ENCODE peak calls at places on chromosome 5, in ten cellular contexts. One of them, this sample, is unnamed.

GRCh38 chr5:19859020-19859419 is 129.0 kb downstream of the CDH18 start:
- DNase-seq in CD8-positive, alpha-beta T cell: no peak
- DNase-seq in cardiac fibroblast: no peak
- DNase-seq in cardiac muscle cell: no peak
- DNase-seq in tibial artery: no peak
- DNase-seq in choroid plexus epithelial cell: no peak
- DNase-seq in PC-9: no peak
- DNase-seq in DND-41: no peak
- DNase-seq in pancreas: no peak
- DNase-seq in IMR-90: no peak
- DNase-seq in this sample: no peak

GRCh38 chr5:52989025-52989780 is at the start of gene ITGA2:
- DNase-seq in CD8-positive, alpha-beta T cell: no peak
- DNase-seq in cardiac fibroblast: peak
- DNase-seq in cardiac muscle cell: peak
- DNase-seq in tibial artery: peak
- DNase-seq in choroid plexus epithelial cell: peak
- DNase-seq in PC-9: peak
- DNase-seq in DND-41: peak
- DNase-seq in pancreas: peak
- DNase-seq in IMR-90: peak
- DNase-seq in this sample: peak

GRCh38 chr5:122415481-122416120 is 103.6 kb downstream of the SNCAIP start:
- DNase-seq in CD8-positive, alpha-beta T cell: no peak
- DNase-seq in cardiac fibroblast: peak
- DNase-seq in cardiac muscle cell: peak
- DNase-seq in tibial artery: peak
- DNase-seq in choroid plexus epithelial cell: peak
- DNase-seq in PC-9: no peak
- DNase-seq in DND-41: peak
- DNase-seq in pancreas: peak
- DNase-seq in IMR-90: peak
- DNase-seq in this sample: no peak

GRCh38 chr5:170576602-170577584 is 73.1 kb downstream of the KCNIP1 start:
- DNase-seq in CD8-positive, alpha-beta T cell: no peak
- DNase-seq in cardiac fibroblast: no peak
- DNase-seq in cardiac muscle cell: no peak
- DNase-seq in tibial artery: no peak
- DNase-seq in choroid plexus epithelial cell: no peak
- DNase-seq in PC-9: no peak
- DNase-seq in DND-41: no peak
- DNase-seq in pancreas: no peak
- DNase-seq in IMR-90: no peak
- DNase-seq in this sample: no peak

GRCh38 chr5:34655354-34655991 is 655 bp upstream of the RAI14 start:
- DNase-seq in CD8-positive, alpha-beta T cell: no peak
- DNase-seq in cardiac fibroblast: peak
- DNase-seq in cardiac muscle cell: peak
- DNase-seq in tibial artery: peak
- DNase-seq in choroid plexus epithelial cell: peak
- DNase-seq in PC-9: peak
- DNase-seq in DND-41: no peak
- DNase-seq in pancreas: peak
- DNase-seq in IMR-90: peak
- DNase-seq in this sample: no peak

GRCh38 chr5:102718819-102719218 is 36.3 kb upstream of the PAM start:
- DNase-seq in CD8-positive, alpha-beta T cell: no peak
- DNase-seq in cardiac fibroblast: peak
- DNase-seq in cardiac muscle cell: no peak
- DNase-seq in tibial artery: no peak
- DNase-seq in choroid plexus epithelial cell: peak
- DNase-seq in PC-9: peak
- DNase-seq in DND-41: no peak
- DNase-seq in pancreas: no peak
- DNase-seq in IMR-90: no peak
- DNase-seq in this sample: no peak

GRCh38 chr5:99063737-99064136 is 134.9 kb upstream of the CHD1 start:
- DNase-seq in CD8-positive, alpha-beta T cell: no peak
- DNase-seq in cardiac fibroblast: no peak
- DNase-seq in cardiac muscle cell: no peak
- DNase-seq in tibial artery: no peak
- DNase-seq in choroid plexus epithelial cell: peak
- DNase-seq in PC-9: no peak
- DNase-seq in DND-41: no peak
- DNase-seq in pancreas: no peak
- DNase-seq in IMR-90: no peak
- DNase-seq in this sample: no peak

GRCh38 chr5:7274180-7274579 is 121.8 kb upstream of the ADCY2 start:
- DNase-seq in CD8-positive, alpha-beta T cell: no peak
- DNase-seq in cardiac fibroblast: no peak
- DNase-seq in cardiac muscle cell: no peak
- DNase-seq in tibial artery: no peak
- DNase-seq in choroid plexus epithelial cell: no peak
- DNase-seq in PC-9: no peak
- DNase-seq in DND-41: no peak
- DNase-seq in pancreas: no peak
- DNase-seq in IMR-90: no peak
- DNase-seq in this sample: no peak

GRCh38 chr5:108735790-108736189 is 11.9 kb upstream of the FER start:
- DNase-seq in CD8-positive, alpha-beta T cell: no peak
- DNase-seq in cardiac fibroblast: peak
- DNase-seq in cardiac muscle cell: no peak
- DNase-seq in tibial artery: no peak
- DNase-seq in choroid plexus epithelial cell: no peak
- DNase-seq in PC-9: no peak
- DNase-seq in DND-41: no peak
- DNase-seq in pancreas: no peak
- DNase-seq in IMR-90: peak
- DNase-seq in this sample: no peak

GRCh38 chr5:53323943-53324642 is 156.3 kb upstream of the FST start:
- DNase-seq in CD8-positive, alpha-beta T cell: no peak
- DNase-seq in cardiac fibroblast: no peak
- DNase-seq in cardiac muscle cell: no peak
- DNase-seq in tibial artery: no peak
- DNase-seq in choroid plexus epithelial cell: no peak
- DNase-seq in PC-9: peak
- DNase-seq in DND-41: no peak
- DNase-seq in pancreas: no peak
- DNase-seq in IMR-90: peak
- DNase-seq in this sample: no peak

GRCh38 chr5:65928341-65928752 is 2.0 kb downstream of the ERBIN start:
- DNase-seq in CD8-positive, alpha-beta T cell: no peak
- DNase-seq in cardiac fibroblast: no peak
- DNase-seq in cardiac muscle cell: peak
- DNase-seq in tibial artery: no peak
- DNase-seq in choroid plexus epithelial cell: no peak
- DNase-seq in PC-9: no peak
- DNase-seq in DND-41: no peak
- DNase-seq in pancreas: no peak
- DNase-seq in IMR-90: no peak
- DNase-seq in this sample: no peak

GRCh38 chr5:43685271-43685950 is 82.4 kb downstream of the NNT start:
- DNase-seq in CD8-positive, alpha-beta T cell: no peak
- DNase-seq in cardiac fibroblast: no peak
- DNase-seq in cardiac muscle cell: no peak
- DNase-seq in tibial artery: no peak
- DNase-seq in choroid plexus epithelial cell: peak
- DNase-seq in PC-9: peak
- DNase-seq in DND-41: no peak
- DNase-seq in pancreas: no peak
- DNase-seq in IMR-90: peak
- DNase-seq in this sample: no peak

GRCh38 chr5:14142856-14143508 is at the start of gene TRIO:
- DNase-seq in CD8-positive, alpha-beta T cell: peak
- DNase-seq in cardiac fibroblast: peak
- DNase-seq in cardiac muscle cell: peak
- DNase-seq in tibial artery: peak
- DNase-seq in choroid plexus epithelial cell: peak
- DNase-seq in PC-9: peak
- DNase-seq in DND-41: peak
- DNase-seq in pancreas: peak
- DNase-seq in IMR-90: peak
- DNase-seq in this sample: peak

GRCh38 chr5:14143843-14144585 is 872 bp downstream of the TRIO start:
- DNase-seq in CD8-positive, alpha-beta T cell: no peak
- DNase-seq in cardiac fibroblast: peak
- DNase-seq in cardiac muscle cell: peak
- DNase-seq in tibial artery: peak
- DNase-seq in choroid plexus epithelial cell: no peak
- DNase-seq in PC-9: no peak
- DNase-seq in DND-41: no peak
- DNase-seq in pancreas: peak
- DNase-seq in IMR-90: no peak
- DNase-seq in this sample: no peak

GRCh38 chr5:14143509-14143842 is 334 bp downstream of the TRIO start:
- DNase-seq in CD8-positive, alpha-beta T cell: no peak
- DNase-seq in cardiac fibroblast: no peak
- DNase-seq in cardiac muscle cell: no peak
- DNase-seq in tibial artery: no peak
- DNase-seq in choroid plexus epithelial cell: no peak
- DNase-seq in PC-9: no peak
- DNase-seq in DND-41: no peak
- DNase-seq in pancreas: no peak
- DNase-seq in IMR-90: no peak
- DNase-seq in this sample: no peak

GRCh38 chr5:14142202-14142855 is 813 bp upstream of the TRIO start:
- DNase-seq in CD8-positive, alpha-beta T cell: no peak
- DNase-seq in cardiac fibroblast: peak
- DNase-seq in cardiac muscle cell: peak
- DNase-seq in tibial artery: no peak
- DNase-seq in choroid plexus epithelial cell: peak
- DNase-seq in PC-9: no peak
- DNase-seq in DND-41: no peak
- DNase-seq in pancreas: no peak
- DNase-seq in IMR-90: no peak
- DNase-seq in this sample: no peak

DNA sequence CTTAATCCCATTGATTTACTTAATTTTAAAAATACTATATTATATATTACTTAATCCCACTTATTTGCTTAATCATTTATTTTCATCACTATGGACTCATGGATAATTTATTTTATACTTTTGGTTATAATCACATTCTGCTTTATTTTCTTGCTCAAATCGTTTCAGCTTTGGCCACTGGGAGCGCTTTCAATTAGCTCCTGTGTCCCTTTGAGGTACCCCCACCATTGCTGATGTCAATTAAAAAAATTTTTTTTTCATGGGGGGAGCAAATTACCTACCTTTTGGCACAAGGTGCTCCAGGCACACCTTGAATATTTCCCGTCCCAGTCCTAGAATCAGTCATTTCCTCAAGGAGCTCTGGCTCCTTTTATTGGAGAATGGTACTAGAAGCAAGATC is 1.4 kb upstream of the TRIO start:
- DNase-seq in CD8-positive, alpha-beta T cell: no peak
- DNase-seq in cardiac fibroblast: no peak
- DNase-seq in cardiac muscle cell: no peak
- DNase-seq in tibial artery: no peak
- DNase-seq in choroid plexus epithelial cell: no peak
- DNase-seq in PC-9: no peak
- DNase-seq in DND-41: no peak
- DNase-seq in pancreas: no peak
- DNase-seq in IMR-90: no peak
- DNase-seq in this sample: no peak
- TF ChIP-seq CTCF in CD8-positive, alpha-beta T cell: no peak
- TF ChIP-seq CTCF in cardiac fibroblast: no peak
- TF ChIP-seq CTCF in cardiac muscle cell: peak
- TF ChIP-seq CTCF in tibial artery: no peak
- TF ChIP-seq CTCF in choroid plexus epithelial cell: peak
- TF ChIP-seq CTCF in PC-9: no peak
- TF ChIP-seq CTCF in DND-41: no peak
- TF ChIP-seq CTCF in pancreas: no peak
- TF ChIP-seq CTCF in IMR-90: no peak
- TF ChIP-seq CTCF in this sample: no peak

GRCh38 chr5:139190125-139190524 is 8.0 kb downstream of the SIL1 start:
- DNase-seq in CD8-positive, alpha-beta T cell: no peak
- DNase-seq in cardiac fibroblast: peak
- DNase-seq in cardiac muscle cell: peak
- DNase-seq in tibial artery: no peak
- DNase-seq in choroid plexus epithelial cell: peak
- DNase-seq in PC-9: no peak
- DNase-seq in DND-41: no peak
- DNase-seq in pancreas: no peak
- DNase-seq in IMR-90: peak
- DNase-seq in this sample: no peak
- TF ChIP-seq CTCF in CD8-positive, alpha-beta T cell: no peak
- TF ChIP-seq CTCF in cardiac fibroblast: no peak
- TF ChIP-seq CTCF in cardiac muscle cell: no peak
- TF ChIP-seq CTCF in tibial artery: no peak
- TF ChIP-seq CTCF in choroid plexus epithelial cell: no peak
- TF ChIP-seq CTCF in PC-9: no peak
- TF ChIP-seq CTCF in DND-41: no peak
- TF ChIP-seq CTCF in pancreas: no peak
- TF ChIP-seq CTCF in IMR-90: no peak
- TF ChIP-seq CTCF in this sample: no peak

DNA sequence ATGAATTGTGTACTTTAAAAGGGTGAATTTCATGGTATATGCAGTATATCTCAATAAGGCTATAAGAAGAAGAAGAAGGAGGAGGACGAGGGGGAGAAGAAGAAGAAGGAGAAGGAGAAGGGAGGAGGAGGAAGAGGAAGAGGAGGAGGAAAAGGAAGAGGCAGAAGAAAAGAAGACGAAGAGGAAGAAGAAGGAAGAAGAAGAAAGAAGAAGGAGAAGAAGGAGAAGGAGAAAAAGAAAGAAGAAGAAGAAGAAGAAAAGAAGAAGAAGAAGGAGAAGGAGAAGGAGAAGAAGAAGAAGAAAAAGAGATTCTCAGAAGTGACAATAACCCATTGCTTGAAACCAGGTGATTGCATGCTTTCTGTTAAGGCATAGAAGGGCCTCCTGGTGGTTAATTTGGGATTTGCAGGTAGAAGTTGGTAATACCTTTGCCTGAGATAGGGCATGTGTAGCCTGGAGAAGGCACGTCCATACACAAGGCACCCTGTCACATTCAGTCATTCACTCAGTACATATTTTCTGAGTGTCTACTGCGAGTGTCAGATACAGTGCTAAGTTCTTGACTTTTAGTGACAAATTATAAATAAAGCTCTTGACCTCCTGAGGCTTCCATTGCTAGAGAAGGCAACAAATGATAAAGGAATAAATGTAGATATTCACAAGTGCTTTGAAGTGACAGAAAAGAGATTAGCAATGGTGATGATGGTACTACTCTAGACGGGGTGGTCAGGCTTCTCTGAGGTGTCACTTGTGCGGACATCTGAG is 231.3 kb downstream of the NPR3 start:
- DNase-seq in CD8-positive, alpha-beta T cell: no peak
- DNase-seq in cardiac fibroblast: peak
- DNase-seq in cardiac muscle cell: peak
- DNase-seq in tibial artery: no peak
- DNase-seq in choroid plexus epithelial cell: peak
- DNase-seq in PC-9: no peak
- DNase-seq in DND-41: peak
- DNase-seq in pancreas: no peak
- DNase-seq in IMR-90: peak
- DNase-seq in this sample: no peak
- TF ChIP-seq CTCF in CD8-positive, alpha-beta T cell: peak
- TF ChIP-seq CTCF in cardiac fibroblast: peak
- TF ChIP-seq CTCF in cardiac muscle cell: peak
- TF ChIP-seq CTCF in tibial artery: no peak
- TF ChIP-seq CTCF in choroid plexus epithelial cell: peak
- TF ChIP-seq CTCF in PC-9: peak
- TF ChIP-seq CTCF in DND-41: peak
- TF ChIP-seq CTCF in pancreas: peak
- TF ChIP-seq CTCF in IMR-90: peak
- TF ChIP-seq CTCF in this sample: peak

GRCh38 chr5:152171888-152172287 is 233.2 kb downstream of the NMUR2 start:
- DNase-seq in CD8-positive, alpha-beta T cell: no peak
- DNase-seq in cardiac fibroblast: no peak
- DNase-seq in cardiac muscle cell: no peak
- DNase-seq in tibial artery: no peak
- DNase-seq in choroid plexus epithelial cell: no peak
- DNase-seq in PC-9: no peak
- DNase-seq in DND-41: no peak
- DNase-seq in pancreas: no peak
- DNase-seq in IMR-90: no peak
- DNase-seq in this sample: no peak
- TF ChIP-seq CTCF in CD8-positive, alpha-beta T cell: no peak
- TF ChIP-seq CTCF in cardiac fibroblast: no peak
- TF ChIP-seq CTCF in cardiac muscle cell: no peak
- TF ChIP-seq CTCF in tibial artery: no peak
- TF ChIP-seq CTCF in choroid plexus epithelial cell: no peak
- TF ChIP-seq CTCF in PC-9: no peak
- TF ChIP-seq CTCF in DND-41: no peak
- TF ChIP-seq CTCF in pancreas: no peak
- TF ChIP-seq CTCF in IMR-90: no peak
- TF ChIP-seq CTCF in this sample: no peak

This sample was measured in mesothelial cell of epicardium.